ENCODE peak calls at places on chromosomes 11 and 22, in five cellular contexts. D is stimulated activated naive B cell treated with anti-CD40 and anti-IgM and Interleukin-4, amounts not matched to agents 10 μg/mL and 1 μg/mL and 100 μg/mL, for 72 hours; Z is activated T-helper 1 cell treated with anti-CD3 and anti-CD28 coated beads, Interleukin-12 subunit alpha, Interleukin-12 subunit beta, Interleukin-2, Interleukin-4 antibody, amounts not matched to agents 30 ng/mL and 10 ng/mL and 1 ng/mL, durations not matched to agents 14 hours and 24 hours and 36 hours; B is T-helper 2 cell; T is activated CD4-positive, alpha-beta T cell treated with anti-CD3 and anti-CD28 coated beads, Interleukin-2, amount 10 ng/mL, durations not matched to agents 7 days and 5 days. O is an unnamed sample.

GRCh38 chr11:91305402-91305801 is 919.2 kb upstream of the FAT3 start:
- DNase-seq in D (no peak), Z (no peak), B (no peak), T (no peak), O (no peak)

GRCh38 chr11:44028816-44029506 is 18.8 kb upstream of the ACCSL start:
- DNase-seq in D (no peak), Z (no peak), B (no peak), T (no peak), O (no peak)

GRCh38 chr11:46273511-46274205 is 3.8 kb upstream of the CREB3L1 start:
- DNase-seq in D (no peak), Z (no peak), B (no peak), T (no peak), O (peak)

GRCh38 chr11:1453611-1454386 is 32.8 kb downstream of the MOB2 start:
- DNase-seq in D (peak), Z (peak), B (peak), T (peak), O (no peak)

GRCh38 chr11:62409831-62410230 is 9.0 kb upstream of the SCGB1A1 start:
- DNase-seq in D (no peak), Z (no peak), B (no peak), T (no peak), O (no peak)

GRCh38 chr22:40076702-40077645 is 82.2 kb downstream of the FAM83F start:
- DNase-seq in D (no peak), Z (no peak), B (no peak), T (no peak), O (no peak)

GRCh38 chr11:119361961-119362725 is 15.6 kb upstream of the MFRP start:
- DNase-seq in D (no peak), Z (no peak), B (no peak), T (no peak), O (no peak)

GRCh38 chr11:46916669-46917108 is 1.7 kb downstream of the LRP4 start:
- DNase-seq in D (no peak), Z (no peak), B (no peak), T (no peak), O (peak)

GRCh38 chr11:63478896-63479295 is 12.1 kb downstream of the PLAAT5 start:
- DNase-seq in D (peak), Z (peak), B (peak), T (peak), O (peak)

GRCh38 chr11:32090774-32091370 is at the start of gene RCN1:
- DNase-seq in D (peak), Z (peak), B (peak), T (peak), O (peak)

GRCh38 chr11:19419021-19419750 is 178.4 kb upstream of the E2F8 start:
- DNase-seq in D (no peak), Z (no peak), B (no peak), T (no peak), O (no peak)

GRCh38 chr22:21054714-21055563 is 9.2 kb downstream of the LRRC74B start:
- DNase-seq in D (no peak), Z (no peak), B (no peak), T (no peak), O (no peak)

GRCh38 chr22:41976070-41976901 is 7.0 kb downstream of the SEPTIN3 start:
- DNase-seq in D (no peak), Z (peak), B (peak), T (peak), O (peak)

GRCh38 chr11:57792060-57792541 is 30.5 kb downstream of the CTNND1 start:
- DNase-seq in D (peak), Z (peak), B (peak), T (peak), O (no peak)

GRCh38 chr11:63906585-63906984 is 10.4 kb downstream of the RCOR2 start:
- DNase-seq in D (no peak), Z (peak), B (peak), T (peak), O (no peak)

GRCh38 chr11:130369141-130369691 is 54.5 kb upstream of the ZBTB44 start:
- DNase-seq in D (no peak), Z (no peak), B (no peak), T (no peak), O (no peak)

GRCh38 chr11:93648168-93648567 is 13.3 kb upstream of the CEP295 start:
- DNase-seq in D (no peak), Z (no peak), B (no peak), T (peak), O (no peak)

GRCh38 chr11:59756845-59757244 is 1.7 kb downstream of the STX3 start:
- DNase-seq in D (peak), Z (no peak), B (no peak), T (no peak), O (peak)

GRCh38 chr22:36291831-36292740 is 39.2 kb downstream of the APOL1 start:
- DNase-seq in D (no peak), Z (no peak), B (no peak), T (no peak), O (no peak)

GRCh38 chr11:77071671-77072605 is 5.2 kb downstream of the CAPN5 start:
- DNase-seq in D (no peak), Z (no peak), B (no peak), T (no peak), O (no peak)

O was measured in LoVo.